ENCODE peak calls at places on chromosomes 16 and 17, in five cellular contexts. One of them, this sample, is unnamed.

GRCh38 chr17:57956311-57957119 is 1.3 kb upstream of the CUEDC1 start:
- DNase-seq in globus pallidus: no peak
- DNase-seq in endothelial cell: no peak
- DNase-seq in C1 segment of cervical spinal cord: no peak
- DNase-seq in T-cell: peak
- DNase-seq in this sample: no peak

GRCh38 chr17:74526681-74527080 is 4.6 kb downstream of the CD300LB start:
- DNase-seq in globus pallidus: no peak
- DNase-seq in endothelial cell: no peak
- DNase-seq in C1 segment of cervical spinal cord: no peak
- DNase-seq in T-cell: no peak
- DNase-seq in this sample: no peak

GRCh38 chr16:72415379-72415778 is 243.4 kb upstream of the PMFBP1 start:
- DNase-seq in globus pallidus: no peak
- DNase-seq in endothelial cell: no peak
- DNase-seq in C1 segment of cervical spinal cord: no peak
- DNase-seq in T-cell: no peak
- DNase-seq in this sample: no peak

GRCh38 chr16:4426021-4426684 is 485 bp downstream of the DNAJA3 start:
- DNase-seq in globus pallidus: no peak
- DNase-seq in endothelial cell: no peak
- DNase-seq in C1 segment of cervical spinal cord: no peak
- DNase-seq in T-cell: no peak
- DNase-seq in this sample: no peak

GRCh38 chr17:42744283-42744805 is 496 bp downstream of the EZH1 start:
- DNase-seq in globus pallidus: peak
- DNase-seq in endothelial cell: no peak
- DNase-seq in C1 segment of cervical spinal cord: peak
- DNase-seq in T-cell: peak
- DNase-seq in this sample: peak

GRCh38 chr17:39963826-39964225 is 1.0 kb downstream of the GSDMA start:
- DNase-seq in globus pallidus: no peak
- DNase-seq in endothelial cell: no peak
- DNase-seq in C1 segment of cervical spinal cord: no peak
- DNase-seq in T-cell: peak
- DNase-seq in this sample: no peak

GRCh38 chr17:81027591-81028505 is 7.1 kb upstream of the BAIAP2 start:
- DNase-seq in globus pallidus: no peak
- DNase-seq in endothelial cell: no peak
- DNase-seq in C1 segment of cervical spinal cord: no peak
- DNase-seq in T-cell: no peak
- DNase-seq in this sample: no peak

GRCh38 chr17:57619061-57619937 is 125.8 kb downstream of the CCDC182 start:
- DNase-seq in globus pallidus: no peak
- DNase-seq in endothelial cell: no peak
- DNase-seq in C1 segment of cervical spinal cord: no peak
- DNase-seq in T-cell: no peak
- DNase-seq in this sample: peak

GRCh38 chr17:42846594-42847280 is 2.4 kb downstream of the AOC2 start:
- DNase-seq in globus pallidus: no peak
- DNase-seq in endothelial cell: no peak
- DNase-seq in C1 segment of cervical spinal cord: no peak
- DNase-seq in T-cell: no peak
- DNase-seq in this sample: peak

GRCh38 chr17:76701471-76701967 is 9.2 kb downstream of the MXRA7 start:
- DNase-seq in globus pallidus: no peak
- DNase-seq in endothelial cell: no peak
- DNase-seq in C1 segment of cervical spinal cord: no peak
- DNase-seq in T-cell: no peak
- DNase-seq in this sample: no peak